ENCODE peak calls at places on chromosomes 1 and 21, in eight cellular contexts. One of them, this sample, is unnamed.

GRCh38 chr1:54287176-54287650 is 87.2 kb downstream of the MRPL37 start:
- DNase-seq in choroid plexus epithelial cell: peak
- DNase-seq in GM23338: no peak
- DNase-seq in D721Med: no peak
- DNase-seq in IMR-90: peak
- DNase-seq in progenitor cell of endocrine pancreas: no peak
- DNase-seq in stomach: peak
- DNase-seq in AG10803: peak
- DNase-seq in this sample: peak

GRCh38 chr1:38488162-38488898 is 371.2 kb downstream of the RRAGC start:
- DNase-seq in AG10803: no peak
- DNase-seq in progenitor cell of endocrine pancreas: no peak
- DNase-seq in IMR-90: no peak
- DNase-seq in choroid plexus epithelial cell: no peak
- DNase-seq in stomach: no peak
- DNase-seq in D721Med: no peak
- DNase-seq in GM23338: no peak
- DNase-seq in this sample: no peak

GRCh38 chr1:75338974-75339483 is 204.8 kb downstream of the LHX8 start:
- DNase-seq in GM23338: peak
- DNase-seq in choroid plexus epithelial cell: no peak
- DNase-seq in stomach: no peak
- DNase-seq in IMR-90: no peak
- DNase-seq in AG10803: no peak
- DNase-seq in D721Med: no peak
- DNase-seq in progenitor cell of endocrine pancreas: no peak
- DNase-seq in this sample: peak

GRCh38 chr1:40268211-40268610 is 10.2 kb downstream of the ZMPSTE24 start:
- DNase-seq in IMR-90: no peak
- DNase-seq in stomach: no peak
- DNase-seq in GM23338: no peak
- DNase-seq in choroid plexus epithelial cell: no peak
- DNase-seq in AG10803: no peak
- DNase-seq in progenitor cell of endocrine pancreas: no peak
- DNase-seq in D721Med: no peak
- DNase-seq in this sample: no peak

GRCh38 chr1:199172286-199173124 is 533.7 kb downstream of the PTPRC start:
- DNase-seq in D721Med: no peak
- DNase-seq in GM23338: no peak
- DNase-seq in progenitor cell of endocrine pancreas: no peak
- DNase-seq in choroid plexus epithelial cell: no peak
- DNase-seq in IMR-90: peak
- DNase-seq in AG10803: no peak
- DNase-seq in stomach: no peak
- DNase-seq in this sample: no peak

GRCh38 chr1:219201656-219202055 is 28.0 kb downstream of the LYPLAL1 start:
- DNase-seq in IMR-90: peak
- DNase-seq in GM23338: no peak
- DNase-seq in stomach: no peak
- DNase-seq in D721Med: no peak
- DNase-seq in AG10803: no peak
- DNase-seq in choroid plexus epithelial cell: peak
- DNase-seq in progenitor cell of endocrine pancreas: no peak
- DNase-seq in this sample: no peak

GRCh38 chr1:6917067-6917466 is 131.8 kb downstream of the CAMTA1 start:
- DNase-seq in D721Med: no peak
- DNase-seq in choroid plexus epithelial cell: no peak
- DNase-seq in IMR-90: no peak
- DNase-seq in AG10803: no peak
- DNase-seq in stomach: no peak
- DNase-seq in GM23338: no peak
- DNase-seq in progenitor cell of endocrine pancreas: no peak
- DNase-seq in this sample: no peak

GRCh38 chr1:201792534-201793305 is 36.2 kb upstream of the IPO9 start:
- DNase-seq in choroid plexus epithelial cell: peak
- DNase-seq in AG10803: peak
- DNase-seq in stomach: peak
- DNase-seq in D721Med: peak
- DNase-seq in IMR-90: peak
- DNase-seq in progenitor cell of endocrine pancreas: peak
- DNase-seq in GM23338: peak
- DNase-seq in this sample: peak

GRCh38 chr1:182616130-182617074 is 12.2 kb upstream of the RGS16 start:
- DNase-seq in progenitor cell of endocrine pancreas: no peak
- DNase-seq in stomach: peak
- DNase-seq in D721Med: no peak
- DNase-seq in IMR-90: peak
- DNase-seq in GM23338: peak
- DNase-seq in AG10803: peak
- DNase-seq in choroid plexus epithelial cell: peak
- DNase-seq in this sample: peak

GRCh38 chr1:147641695-147642592 is 28.4 kb downstream of the ACP6 start:
- DNase-seq in progenitor cell of endocrine pancreas: peak
- DNase-seq in choroid plexus epithelial cell: peak
- DNase-seq in IMR-90: peak
- DNase-seq in stomach: peak
- DNase-seq in D721Med: no peak
- DNase-seq in AG10803: peak
- DNase-seq in GM23338: peak
- DNase-seq in this sample: peak

GRCh38 chr1:76314730-76315129 is 240.2 kb downstream of the ST6GALNAC3 start:
- DNase-seq in progenitor cell of endocrine pancreas: no peak
- DNase-seq in stomach: no peak
- DNase-seq in choroid plexus epithelial cell: peak
- DNase-seq in D721Med: no peak
- DNase-seq in IMR-90: no peak
- DNase-seq in GM23338: no peak
- DNase-seq in AG10803: no peak
- DNase-seq in this sample: no peak

GRCh38 chr1:23791434-23792047 is 596 bp downstream of the LYPLA2 start:
- DNase-seq in D721Med: no peak
- DNase-seq in stomach: peak
- DNase-seq in progenitor cell of endocrine pancreas: no peak
- DNase-seq in choroid plexus epithelial cell: no peak
- DNase-seq in GM23338: peak
- DNase-seq in IMR-90: no peak
- DNase-seq in AG10803: no peak
- DNase-seq in this sample: no peak

GRCh38 chr1:62722796-62723195 is 34.6 kb upstream of the DOCK7 start:
- DNase-seq in choroid plexus epithelial cell: no peak
- DNase-seq in D721Med: no peak
- DNase-seq in progenitor cell of endocrine pancreas: no peak
- DNase-seq in AG10803: no peak
- DNase-seq in IMR-90: no peak
- DNase-seq in stomach: no peak
- DNase-seq in GM23338: no peak
- DNase-seq in this sample: no peak

GRCh38 chr21:42133131-42133530 is 62.0 kb downstream of the UMODL1 start:
- DNase-seq in progenitor cell of endocrine pancreas: no peak
- DNase-seq in D721Med: no peak
- DNase-seq in IMR-90: no peak
- DNase-seq in GM23338: no peak
- DNase-seq in choroid plexus epithelial cell: no peak
- DNase-seq in stomach: no peak
- DNase-seq in AG10803: no peak
- DNase-seq in this sample: no peak

GRCh38 chr1:56584910-56585528 is 5.7 kb upstream of the PLPP3 start:
- DNase-seq in progenitor cell of endocrine pancreas: no peak
- DNase-seq in AG10803: peak
- DNase-seq in choroid plexus epithelial cell: peak
- DNase-seq in GM23338: peak
- DNase-seq in IMR-90: peak
- DNase-seq in stomach: no peak
- DNase-seq in D721Med: no peak
- DNase-seq in this sample: peak

GRCh38 chr1:173889885-173890284 is 21.7 kb downstream of the ZBTB37 start:
- DNase-seq in IMR-90: no peak
- DNase-seq in progenitor cell of endocrine pancreas: no peak
- DNase-seq in D721Med: no peak
- DNase-seq in stomach: no peak
- DNase-seq in GM23338: no peak
- DNase-seq in AG10803: no peak
- DNase-seq in choroid plexus epithelial cell: no peak
- DNase-seq in this sample: no peak

GRCh38 chr1:29415156-29415830 is 179.0 kb downstream of the PTPRU start:
- DNase-seq in stomach: no peak
- DNase-seq in GM23338: peak
- DNase-seq in AG10803: no peak
- DNase-seq in progenitor cell of endocrine pancreas: no peak
- DNase-seq in D721Med: no peak
- DNase-seq in choroid plexus epithelial cell: peak
- DNase-seq in IMR-90: no peak
- DNase-seq in this sample: peak
- TF ChIP-seq CTCF in stomach: no peak
- TF ChIP-seq CTCF in GM23338: peak
- TF ChIP-seq CTCF in AG10803: no peak
- TF ChIP-seq CTCF in progenitor cell of endocrine pancreas: peak
- TF ChIP-seq CTCF in D721Med: peak
- TF ChIP-seq CTCF in choroid plexus epithelial cell: peak
- TF ChIP-seq CTCF in IMR-90: no peak
- TF ChIP-seq CTCF in this sample: peak

GRCh38 chr1:222171005-222171404 is 376.9 kb downstream of the HHIPL2 start:
- DNase-seq in progenitor cell of endocrine pancreas: no peak
- DNase-seq in IMR-90: peak
- DNase-seq in GM23338: peak
- DNase-seq in AG10803: peak
- DNase-seq in D721Med: no peak
- DNase-seq in stomach: no peak
- DNase-seq in choroid plexus epithelial cell: peak
- DNase-seq in this sample: peak
- TF ChIP-seq CTCF in progenitor cell of endocrine pancreas: peak
- TF ChIP-seq CTCF in IMR-90: peak
- TF ChIP-seq CTCF in GM23338: peak
- TF ChIP-seq CTCF in AG10803: peak
- TF ChIP-seq CTCF in D721Med: peak
- TF ChIP-seq CTCF in stomach: peak
- TF ChIP-seq CTCF in choroid plexus epithelial cell: peak
- TF ChIP-seq CTCF in this sample: peak

DNA sequence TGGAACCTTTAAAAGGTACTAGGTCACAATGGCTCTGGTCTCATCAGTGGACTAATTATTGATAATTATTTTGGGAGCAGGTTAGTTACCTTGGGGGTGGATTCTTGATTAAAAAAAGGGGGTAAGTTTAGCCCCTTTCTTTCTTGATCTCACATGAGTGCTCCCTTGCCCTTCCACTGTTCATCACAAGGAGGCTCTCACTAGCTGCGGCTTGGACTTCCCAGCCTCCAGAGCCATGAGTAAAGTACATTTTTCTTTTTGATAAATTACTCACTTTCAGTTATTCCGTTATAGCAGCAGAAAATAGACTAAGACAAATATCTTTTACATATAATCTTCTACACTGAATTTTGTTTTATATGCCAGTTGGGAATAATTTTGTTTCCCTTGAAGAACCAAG is 254.8 kb upstream of the DEPDC1 start:
- DNase-seq in AG10803: no peak
- DNase-seq in choroid plexus epithelial cell: no peak
- DNase-seq in IMR-90: no peak
- DNase-seq in stomach: no peak
- DNase-seq in progenitor cell of endocrine pancreas: no peak
- DNase-seq in GM23338: no peak
- DNase-seq in D721Med: no peak
- DNase-seq in this sample: no peak
- TF ChIP-seq CTCF in AG10803: no peak
- TF ChIP-seq CTCF in choroid plexus epithelial cell: no peak
- TF ChIP-seq CTCF in IMR-90: no peak
- TF ChIP-seq CTCF in stomach: no peak
- TF ChIP-seq CTCF in progenitor cell of endocrine pancreas: no peak
- TF ChIP-seq CTCF in GM23338: peak
- TF ChIP-seq CTCF in D721Med: no peak
- TF ChIP-seq CTCF in this sample: no peak

DNA sequence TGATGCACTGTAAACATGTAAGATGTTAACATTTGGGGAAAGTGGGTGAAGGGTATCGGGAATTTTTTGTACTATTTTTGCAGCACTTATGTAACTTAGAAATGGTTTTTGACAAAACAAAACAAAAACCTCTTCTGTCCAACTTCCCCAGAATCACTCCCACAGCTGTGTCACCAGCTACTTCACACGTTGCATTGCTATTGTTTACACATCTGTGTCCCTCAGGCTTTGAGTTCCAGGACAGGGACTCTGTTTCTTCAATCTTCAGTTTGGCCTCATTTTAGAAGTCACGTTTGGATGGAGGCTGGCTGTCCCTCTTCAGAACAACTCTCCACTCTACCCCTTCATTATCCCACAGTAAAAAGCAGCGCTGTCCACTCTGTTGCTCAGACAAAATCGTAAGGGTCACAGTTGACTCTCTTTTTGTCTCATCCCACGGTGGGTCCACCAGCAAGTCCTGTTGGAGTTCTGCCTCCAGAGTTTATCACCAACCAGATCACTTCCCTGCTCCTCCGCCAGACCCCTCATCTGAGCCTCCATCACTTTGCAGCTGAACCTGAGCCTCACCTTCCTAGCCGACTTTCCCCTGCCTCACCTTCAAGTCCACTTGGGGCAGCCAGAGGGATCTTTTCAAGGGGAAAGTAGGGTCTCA is 63.2 kb downstream of the NENF start:
- DNase-seq in D721Med: no peak
- DNase-seq in IMR-90: no peak
- DNase-seq in choroid plexus epithelial cell: no peak
- DNase-seq in GM23338: no peak
- DNase-seq in stomach: no peak
- DNase-seq in progenitor cell of endocrine pancreas: no peak
- DNase-seq in AG10803: no peak
- DNase-seq in this sample: no peak
- TF ChIP-seq CTCF in D721Med: no peak
- TF ChIP-seq CTCF in IMR-90: no peak
- TF ChIP-seq CTCF in choroid plexus epithelial cell: no peak
- TF ChIP-seq CTCF in GM23338: no peak
- TF ChIP-seq CTCF in stomach: no peak
- TF ChIP-seq CTCF in progenitor cell of endocrine pancreas: no peak
- TF ChIP-seq CTCF in AG10803: no peak
- TF ChIP-seq CTCF in this sample: no peak

This sample was measured in A673.